ENCODE peak calls at places on chromosomes 3 and 15, in ten cellular contexts. One of them, this sample, is unnamed.

GRCh38 chr3:171967137-171967783 is 72.1 kb upstream of the FNDC3B start:
- DNase-seq in Peyer's patch: no peak
- DNase-seq in uterus: no peak
- DNase-seq in OCI-LY7: no peak
- DNase-seq in AG04450: peak; percentile 33
- DNase-seq in lower lobe of right lung: no peak
- DNase-seq in spleen: no peak
- DNase-seq in GM23338: no peak
- DNase-seq in substantia nigra: no peak
- DNase-seq in brain microvascular endothelial cell: peak; percentile 64
- DNase-seq in this sample: peak; percentile 39

GRCh38 chr3:10437272-10437994 is 68.0 kb downstream of the ATP2B2 start:
- DNase-seq in substantia nigra: no peak
- DNase-seq in AG04450: peak; percentile 29
- DNase-seq in OCI-LY7: no peak
- DNase-seq in brain microvascular endothelial cell: peak; percentile 78
- DNase-seq in GM23338: no peak
- DNase-seq in spleen: peak; percentile 82
- DNase-seq in Peyer's patch: peak; percentile 67
- DNase-seq in uterus: no peak
- DNase-seq in lower lobe of right lung: no peak
- DNase-seq in this sample: peak; percentile 27

GRCh38 chr3:71542548-71543370 is 40.8 kb downstream of the FOXP1 start:
- DNase-seq in lower lobe of right lung: peak; percentile 80
- DNase-seq in AG04450: peak; percentile 83
- DNase-seq in OCI-LY7: peak; percentile 90
- DNase-seq in brain microvascular endothelial cell: peak; percentile 93
- DNase-seq in uterus: peak; percentile 88
- DNase-seq in Peyer's patch: peak; percentile 43
- DNase-seq in GM23338: peak; percentile 18
- DNase-seq in substantia nigra: peak; percentile 7
- DNase-seq in spleen: peak; percentile 83
- DNase-seq in this sample: peak; percentile 51

GRCh38 chr15:80507131-80507530 is 102.9 kb downstream of the ARNT2 start:
- DNase-seq in spleen: no peak
- DNase-seq in lower lobe of right lung: no peak
- DNase-seq in OCI-LY7: no peak
- DNase-seq in AG04450: no peak
- DNase-seq in uterus: no peak
- DNase-seq in Peyer's patch: no peak
- DNase-seq in GM23338: no peak
- DNase-seq in substantia nigra: no peak
- DNase-seq in brain microvascular endothelial cell: no peak
- DNase-seq in this sample: no peak

GRCh38 chr3:76683256-76683655 is 356.6 kb upstream of the ROBO2 start:
- DNase-seq in uterus: no peak
- DNase-seq in brain microvascular endothelial cell: no peak
- DNase-seq in Peyer's patch: no peak
- DNase-seq in OCI-LY7: no peak
- DNase-seq in AG04450: no peak
- DNase-seq in lower lobe of right lung: no peak
- DNase-seq in spleen: no peak
- DNase-seq in GM23338: no peak
- DNase-seq in substantia nigra: no peak
- DNase-seq in this sample: no peak

GRCh38 chr3:127307918-127308317 is 20.1 kb upstream of the PRR20G start:
- DNase-seq in GM23338: no peak
- DNase-seq in Peyer's patch: no peak
- DNase-seq in OCI-LY7: no peak
- DNase-seq in brain microvascular endothelial cell: no peak
- DNase-seq in AG04450: no peak
- DNase-seq in uterus: no peak
- DNase-seq in lower lobe of right lung: no peak
- DNase-seq in substantia nigra: no peak
- DNase-seq in spleen: no peak
- DNase-seq in this sample: no peak

GRCh38 chr3:142930510-142930909 is 33.0 kb downstream of the PAQR9 start:
- DNase-seq in brain microvascular endothelial cell: no peak
- DNase-seq in Peyer's patch: no peak
- DNase-seq in substantia nigra: no peak
- DNase-seq in OCI-LY7: no peak
- DNase-seq in spleen: no peak
- DNase-seq in AG04450: no peak
- DNase-seq in uterus: no peak
- DNase-seq in lower lobe of right lung: no peak
- DNase-seq in GM23338: no peak
- DNase-seq in this sample: no peak

GRCh38 chr15:101641134-101641764 is 10.9 kb downstream of the TM2D3 start:
- DNase-seq in substantia nigra: peak; percentile 7
- DNase-seq in AG04450: peak; percentile 34
- DNase-seq in OCI-LY7: peak; percentile 63
- DNase-seq in spleen: peak; percentile 84
- DNase-seq in Peyer's patch: peak; percentile 78
- DNase-seq in GM23338: peak; percentile 85
- DNase-seq in lower lobe of right lung: peak; percentile 75
- DNase-seq in brain microvascular endothelial cell: peak; percentile 68
- DNase-seq in uterus: peak; percentile 77
- DNase-seq in this sample: peak; percentile 8

GRCh38 chr15:75215107-75216004 is 13.7 kb downstream of the C15orf39 start:
- DNase-seq in lower lobe of right lung: no peak
- DNase-seq in spleen: no peak
- DNase-seq in OCI-LY7: no peak
- DNase-seq in uterus: no peak
- DNase-seq in GM23338: peak; percentile 17
- DNase-seq in AG04450: no peak
- DNase-seq in substantia nigra: no peak
- DNase-seq in Peyer's patch: no peak
- DNase-seq in brain microvascular endothelial cell: no peak
- DNase-seq in this sample: no peak

GRCh38 chr3:194740859-194741486 is 55.3 kb downstream of the FAM43A start:
- DNase-seq in GM23338: peak; percentile 33
- DNase-seq in brain microvascular endothelial cell: peak; percentile 62
- DNase-seq in substantia nigra: no peak
- DNase-seq in Peyer's patch: no peak
- DNase-seq in spleen: no peak
- DNase-seq in uterus: no peak
- DNase-seq in AG04450: no peak
- DNase-seq in lower lobe of right lung: peak; percentile 59
- DNase-seq in OCI-LY7: no peak
- DNase-seq in this sample: no peak

GRCh38 chr3:170751083-170751893 is 118.7 kb downstream of the RPL22L1 start:
- DNase-seq in brain microvascular endothelial cell: peak; percentile 86
- DNase-seq in AG04450: peak; percentile 63
- DNase-seq in substantia nigra: no peak
- DNase-seq in lower lobe of right lung: no peak
- DNase-seq in uterus: peak; percentile 19
- DNase-seq in Peyer's patch: no peak
- DNase-seq in spleen: no peak
- DNase-seq in GM23338: no peak
- DNase-seq in OCI-LY7: no peak
- DNase-seq in this sample: no peak

GRCh38 chr3:50237133-50237651 is 1.2 kb downstream of the GNAI2 start:
- DNase-seq in uterus: no peak
- DNase-seq in substantia nigra: no peak
- DNase-seq in OCI-LY7: peak; percentile 58
- DNase-seq in Peyer's patch: peak; percentile 42
- DNase-seq in GM23338: peak; percentile 37
- DNase-seq in brain microvascular endothelial cell: no peak
- DNase-seq in lower lobe of right lung: peak; percentile 60
- DNase-seq in spleen: peak; percentile 90
- DNase-seq in AG04450: no peak
- DNase-seq in this sample: no peak
- H3K27ac ChIP-seq in uterus: peak overlapping the region; percentile 99
- H3K27ac ChIP-seq in substantia nigra: peak overlapping the region; percentile 88
- H3K27ac ChIP-seq in OCI-LY7: peak overlapping the region; percentile 64
- H3K27ac ChIP-seq in Peyer's patch: peak overlapping the region; percentile 93
- H3K27ac ChIP-seq in GM23338: peak overlapping the region; percentile 90
- H3K27ac ChIP-seq in brain microvascular endothelial cell: no peak overlapping the region
- H3K27ac ChIP-seq in lower lobe of right lung: peak overlapping the region; percentile 96
- H3K27ac ChIP-seq in spleen: peak overlapping the region; percentile 96
- H3K27ac ChIP-seq in AG04450: peak overlapping the region; percentile 52
- H3K27ac ChIP-seq in this sample: peak overlapping the region; percentile 76

GRCh38 chr3:122076414-122077292 is 21.5 kb downstream of the CD86 start:
- DNase-seq in substantia nigra: no peak
- DNase-seq in brain microvascular endothelial cell: no peak
- DNase-seq in lower lobe of right lung: no peak
- DNase-seq in GM23338: no peak
- DNase-seq in uterus: no peak
- DNase-seq in AG04450: no peak
- DNase-seq in Peyer's patch: no peak
- DNase-seq in OCI-LY7: peak; percentile 48
- DNase-seq in spleen: no peak
- DNase-seq in this sample: no peak
- H3K27ac ChIP-seq in substantia nigra: no peak overlapping the region
- H3K27ac ChIP-seq in brain microvascular endothelial cell: no peak overlapping the region
- H3K27ac ChIP-seq in lower lobe of right lung: no peak overlapping the region
- H3K27ac ChIP-seq in GM23338: no peak overlapping the region
- H3K27ac ChIP-seq in uterus: no peak overlapping the region
- H3K27ac ChIP-seq in AG04450: no peak overlapping the region
- H3K27ac ChIP-seq in Peyer's patch: no peak overlapping the region
- H3K27ac ChIP-seq in OCI-LY7: peak overlapping the region; percentile 81
- H3K27ac ChIP-seq in spleen: no peak overlapping the region
- H3K27ac ChIP-seq in this sample: no peak overlapping the region

DNA sequence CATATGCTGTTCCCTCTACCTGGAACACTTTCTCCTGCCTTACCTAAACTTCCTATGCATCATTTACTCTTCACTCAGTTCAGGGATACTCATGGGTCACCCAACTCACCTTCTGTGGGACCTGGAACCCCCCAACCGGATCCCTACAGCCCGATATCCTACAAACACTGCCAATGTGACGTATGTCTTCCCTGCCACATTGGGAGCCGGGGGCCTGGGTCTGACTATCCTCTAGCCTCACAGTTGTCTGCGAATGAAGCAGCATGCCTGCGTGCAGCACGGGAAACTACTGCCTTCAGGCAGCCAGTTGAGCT is 405 bp downstream of the NPRL2 start:
- DNase-seq in OCI-LY7: no peak
- DNase-seq in GM23338: no peak
- DNase-seq in AG04450: no peak
- DNase-seq in spleen: no peak
- DNase-seq in Peyer's patch: no peak
- DNase-seq in substantia nigra: no peak
- DNase-seq in brain microvascular endothelial cell: no peak
- DNase-seq in lower lobe of right lung: no peak
- DNase-seq in uterus: no peak
- DNase-seq in this sample: no peak
- H3K27ac ChIP-seq in OCI-LY7: peak overlapping the region; percentile 63
- H3K27ac ChIP-seq in GM23338: no peak overlapping the region
- H3K27ac ChIP-seq in AG04450: no peak overlapping the region
- H3K27ac ChIP-seq in spleen: peak overlapping the region; percentile 93
- H3K27ac ChIP-seq in Peyer's patch: peak overlapping the region; percentile 94
- H3K27ac ChIP-seq in substantia nigra: peak overlapping the region; percentile 100
- H3K27ac ChIP-seq in brain microvascular endothelial cell: peak overlapping the region; percentile 83
- H3K27ac ChIP-seq in lower lobe of right lung: peak overlapping the region; percentile 96
- H3K27ac ChIP-seq in uterus: peak overlapping the region; percentile 91
- H3K27ac ChIP-seq in this sample: peak overlapping the region; percentile 83

DNA sequence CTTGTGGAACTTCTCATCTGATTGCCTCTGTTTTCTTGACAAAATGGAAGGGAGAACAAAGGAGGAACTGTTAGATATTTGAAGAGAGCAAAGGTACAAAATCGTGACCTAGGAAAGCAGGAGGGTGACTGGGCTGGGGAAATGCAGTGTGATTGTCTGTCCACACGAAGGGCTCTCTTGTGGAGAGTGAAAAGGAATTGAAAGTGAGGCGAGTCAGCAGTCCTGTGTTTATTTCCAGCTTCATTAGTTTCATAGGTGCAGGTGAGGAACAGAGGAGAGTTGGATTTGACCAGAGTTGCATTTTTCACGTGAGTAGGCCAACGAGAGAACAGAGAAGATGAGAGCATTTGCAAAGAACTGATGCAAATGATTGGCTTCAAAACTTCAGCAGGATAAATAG is 336.4 kb upstream of the SATB1 start:
- DNase-seq in substantia nigra: no peak
- DNase-seq in AG04450: no peak
- DNase-seq in uterus: no peak
- DNase-seq in brain microvascular endothelial cell: no peak
- DNase-seq in Peyer's patch: no peak
- DNase-seq in lower lobe of right lung: no peak
- DNase-seq in spleen: no peak
- DNase-seq in OCI-LY7: peak; percentile 60
- DNase-seq in GM23338: no peak
- DNase-seq in this sample: no peak
- H3K27ac ChIP-seq in substantia nigra: no peak overlapping the region
- H3K27ac ChIP-seq in AG04450: no peak overlapping the region
- H3K27ac ChIP-seq in uterus: no peak overlapping the region
- H3K27ac ChIP-seq in brain microvascular endothelial cell: no peak overlapping the region
- H3K27ac ChIP-seq in Peyer's patch: no peak overlapping the region
- H3K27ac ChIP-seq in lower lobe of right lung: no peak overlapping the region
- H3K27ac ChIP-seq in spleen: no peak overlapping the region
- H3K27ac ChIP-seq in OCI-LY7: peak overlapping the region; percentile 15
- H3K27ac ChIP-seq in GM23338: no peak overlapping the region
- H3K27ac ChIP-seq in this sample: no peak overlapping the region

GRCh38 chr15:44289352-44289790 is 852 bp downstream of the GOLM2 start:
- DNase-seq in spleen: no peak
- DNase-seq in Peyer's patch: no peak
- DNase-seq in uterus: no peak
- DNase-seq in brain microvascular endothelial cell: no peak
- DNase-seq in AG04450: no peak
- DNase-seq in OCI-LY7: peak; percentile 23
- DNase-seq in substantia nigra: no peak
- DNase-seq in GM23338: no peak
- DNase-seq in lower lobe of right lung: no peak
- DNase-seq in this sample: no peak
- H3K27ac ChIP-seq in spleen: peak overlapping the region; percentile 91
- H3K27ac ChIP-seq in Peyer's patch: peak overlapping the region; percentile 78
- H3K27ac ChIP-seq in uterus: peak overlapping the region; percentile 87
- H3K27ac ChIP-seq in brain microvascular endothelial cell: peak overlapping the region; percentile 61
- H3K27ac ChIP-seq in AG04450: peak overlapping the region; percentile 43
- H3K27ac ChIP-seq in OCI-LY7: peak overlapping the region; percentile 93
- H3K27ac ChIP-seq in substantia nigra: peak overlapping the region; percentile 94
- H3K27ac ChIP-seq in GM23338: peak overlapping the region; percentile 89
- H3K27ac ChIP-seq in lower lobe of right lung: peak overlapping the region; percentile 85
- H3K27ac ChIP-seq in this sample: peak overlapping the region; percentile 74